ENCODE peak calls at places on chromosomes 12 and 14, in ten cellular contexts. E is M059J; W is T-helper 17 cell; X is posterior vena cava; I is hippocampal formation; Z is cerebellum; G is stimulated activated CD4-positive, alpha-beta T cell treated with anti-CD3 and anti-CD28 coated beads, Interleukin-2, amount 100 ng/mL, for 48 hours; L is renal cortical epithelial cell; U is NCI-H1092; N is cardiac fibroblast. K is an unnamed sample.

GRCh38 chr14:68824207-68824516 is 31.3 kb upstream of the ZFP36L1 start:
- DNase-seq in E (no peak), W (no peak), X (no peak), I (no peak), Z (no peak), G (no peak), L (no peak), U (no peak), N (no peak), K (no peak)

GRCh38 chr12:24904871-24905270 is 44.0 kb downstream of the BCAT1 start:
- DNase-seq in E (no peak), W (no peak), X (no peak), I (no peak), Z (no peak), G (no peak), L (no peak), U (no peak), N (no peak), K (no peak)

GRCh38 chr14:64060648-64061096 is 207.9 kb downstream of the SYNE2 start:
- DNase-seq in E (peak), W (no peak), X (no peak), I (no peak), Z (no peak), G (peak), L (no peak), U (no peak), N (peak), K (no peak)

GRCh38 chr12:5557906-5558305 is 126.0 kb downstream of the NTF3 start:
- DNase-seq in E (peak), W (no peak), X (no peak), I (no peak), Z (no peak), G (no peak), L (no peak), U (no peak), N (no peak), K (no peak)

GRCh38 chr14:70742316-70742715 is 67.0 kb downstream of the MAP3K9 start:
- DNase-seq in E (no peak), W (no peak), X (no peak), I (no peak), Z (no peak), G (no peak), L (no peak), U (no peak), N (no peak), K (no peak)

GRCh38 chr14:32432813-32433538 is 103.9 kb downstream of the AKAP6 start:
- DNase-seq in E (no peak), W (no peak), X (no peak), I (no peak), Z (no peak), G (no peak), L (no peak), U (no peak), N (no peak), K (no peak)

GRCh38 chr14:65392296-65392695 is 20.2 kb upstream of the FUT8 start:
- DNase-seq in E (no peak), W (no peak), X (no peak), I (no peak), Z (no peak), G (no peak), L (no peak), U (no peak), N (no peak), K (no peak)

GRCh38 chr14:52455291-52456088 is 96.8 kb downstream of the TXNDC16 start:
- DNase-seq in E (peak), W (no peak), X (no peak), I (no peak), Z (no peak), G (no peak), L (peak), U (no peak), N (peak), K (no peak)

GRCh38 chr12:21697829-21698630 is 40.4 kb upstream of the LDHB start:
- DNase-seq in E (peak), W (no peak), X (no peak), I (no peak), Z (peak), G (no peak), L (peak), U (no peak), N (peak), K (no peak)

GRCh38 chr14:32028599-32028998 is 48.5 kb upstream of the ARHGAP5 start:
- DNase-seq in E (peak), W (no peak), X (no peak), I (no peak), Z (no peak), G (no peak), L (peak), U (no peak), N (no peak), K (no peak)

GRCh38 chr14:29077916-29078315 is 311.3 kb downstream of the FOXG1 start:
- DNase-seq in E (no peak), W (no peak), X (no peak), I (no peak), Z (no peak), G (no peak), L (no peak), U (no peak), N (no peak), K (no peak)

GRCh38 chr12:524167-524951 is 64.6 kb downstream of the B4GALNT3 start:
- DNase-seq in E (peak), W (no peak), X (no peak), I (no peak), Z (no peak), G (no peak), L (no peak), U (no peak), N (no peak), K (no peak)

GRCh38 chr14:92258934-92259333 is 64.0 kb upstream of the SLC24A4 start:
- DNase-seq in E (no peak), W (no peak), X (no peak), I (no peak), Z (no peak), G (no peak), L (no peak), U (no peak), N (no peak), K (no peak)

GRCh38 chr12:61780435-61780834 is 479.8 kb upstream of the USP15 start:
- DNase-seq in E (no peak), W (no peak), X (no peak), I (no peak), Z (no peak), G (no peak), L (no peak), U (no peak), N (no peak), K (no peak)

GRCh38 chr14:61478971-61479473 is 157.6 kb downstream of the PRKCH start:
- DNase-seq in E (no peak), W (no peak), X (no peak), I (peak), Z (no peak), G (no peak), L (no peak), U (no peak), N (no peak), K (no peak)

GRCh38 chr12:65895759-65896656 is 71.7 kb downstream of the HMGA2 start:
- DNase-seq in E (peak), W (no peak), X (no peak), I (no peak), Z (no peak), G (no peak), L (peak), U (no peak), N (peak), K (no peak)

GRCh38 chr14:71339650-71340415 is 432.6 kb downstream of the PCNX1 start:
- DNase-seq in E (no peak), W (no peak), X (no peak), I (no peak), Z (no peak), G (no peak), L (no peak), U (no peak), N (no peak), K (no peak)

GRCh38 chr12:131564843-131565242 is 146.0 kb upstream of the SFSWAP start:
- DNase-seq in E (no peak), W (no peak), X (no peak), I (no peak), Z (no peak), G (no peak), L (no peak), U (no peak), N (no peak), K (no peak)

GRCh38 chr12:31742891-31743290 is 14.1 kb upstream of the AMN1 start:
- DNase-seq in E (no peak), W (no peak), X (no peak), I (no peak), Z (no peak), G (no peak), L (no peak), U (no peak), N (no peak), K (no peak)

GRCh38 chr14:24366664-24367505 is 1.1 kb upstream of the NFATC4 start:
- DNase-seq in E (peak), W (no peak), X (peak), I (peak), Z (peak), G (no peak), L (peak), U (peak), N (peak), K (peak)

GRCh38 chr12:607541-608001 is 55.7 kb downstream of the NINJ2 start:
- DNase-seq in E (peak), W (no peak), X (peak), I (no peak), Z (peak), G (no peak), L (peak), U (no peak), N (peak), K (peak)

GRCh38 chr12:55025508-55025907 is 5.7 kb downstream of the NEUROD4 start:
- DNase-seq in E (no peak), W (no peak), X (no peak), I (no peak), Z (no peak), G (no peak), L (no peak), U (no peak), N (no peak), K (no peak)

GRCh38 chr12:25207883-25208282 is 12.8 kb downstream of the ETFRF1 start:
- DNase-seq in E (no peak), W (no peak), X (no peak), I (no peak), Z (no peak), G (no peak), L (peak), U (no peak), N (no peak), K (no peak)

GRCh38 chr12:94074970-94075695 is 73.2 kb upstream of the PLXNC1 start:
- DNase-seq in E (peak), W (no peak), X (peak), I (no peak), Z (peak), G (no peak), L (peak), U (no peak), N (peak), K (peak)

GRCh38 chr12:447132-447531 is 12.6 kb upstream of the B4GALNT3 start:
- DNase-seq in E (no peak), W (no peak), X (no peak), I (no peak), Z (no peak), G (no peak), L (no peak), U (no peak), N (no peak), K (no peak)

GRCh38 chr14:55881577-55882241 is 236.5 kb upstream of the PELI2 start:
- DNase-seq in E (peak), W (no peak), X (no peak), I (no peak), Z (no peak), G (no peak), L (peak), U (no peak), N (no peak), K (no peak)

GRCh38 chr12:104083769-104084475 is 19.6 kb downstream of the HCFC2 start:
- DNase-seq in E (no peak), W (no peak), X (no peak), I (no peak), Z (no peak), G (peak), L (no peak), U (no peak), N (no peak), K (no peak)

GRCh38 chr12:103779410-103780092 is 61.5 kb downstream of the NT5DC3 start:
- DNase-seq in E (peak), W (no peak), X (no peak), I (no peak), Z (no peak), G (no peak), L (peak), U (no peak), N (peak), K (no peak)

K was measured in NCI-H446.